ENCODE peak calls at places on chromosomes 3 and 15, in seven cellular contexts. B, N, D, I, M, L and A are unnamed samples.

GRCh38 chr3:149223461-149223820 is 1.8 kb upstream of the CP start:
- DNase-seq in M (no peak), I (no peak), N (no peak), L (no peak), B (no peak), D (no peak), A (no peak)

GRCh38 chr3:115659861-115660260 is 36.6 kb downstream of the GAP43 start:
- DNase-seq in M (no peak), D (no peak), B (no peak), N (no peak), L (no peak), I (no peak), A (no peak)

GRCh38 chr15:68619303-68619698 is 40.5 kb downstream of the CORO2B start:
- DNase-seq in L (no peak), N (no peak), D (no peak), B (no peak), M (no peak), I (no peak), A (no peak)

GRCh38 chr3:162041622-162042021 is 545.0 kb downstream of the OTOL1 start:
- DNase-seq in I (no peak), D (no peak), M (no peak), N (peak; percentile 1), B (no peak), L (no peak), A (no peak)

GRCh38 chr15:88139936-88140335 is 116.6 kb downstream of the NTRK3 start:
- DNase-seq in I (no peak), M (no peak), B (no peak), N (no peak), L (no peak), D (no peak), A (no peak)

GRCh38 chr3:140128217-140129137 is 193.5 kb downstream of the CLSTN2 start:
- DNase-seq in I (peak; percentile 21), D (peak; percentile 55), B (peak; percentile 25), L (no peak), M (peak; percentile 78), N (peak; percentile 35), A (peak; percentile 16)

GRCh38 chr3:9791790-9792404 is 376 bp downstream of the TADA3 start:
- DNase-seq in L (no peak), N (no peak), M (no peak), D (no peak), B (no peak), I (no peak), A (no peak)

GRCh38 chr15:34855397-34855796 is 60.0 kb upstream of the ACTC1 start:
- DNase-seq in B (no peak), M (no peak), I (no peak), D (no peak), L (no peak), N (peak; percentile 25), A (no peak)

GRCh38 chr3:192817053-192817452 is 89.7 kb upstream of the FGF12 start:
- DNase-seq in B (no peak), L (no peak), N (no peak), M (no peak), I (no peak), D (no peak), A (no peak)

GRCh38 chr3:107394502-107394901 is 17.3 kb downstream of the CCDC54 start:
- DNase-seq in I (no peak), B (no peak), M (no peak), D (no peak), L (no peak), N (no peak), A (no peak)

GRCh38 chr3:133595341-133595740 is 21.9 kb downstream of the CDV3 start:
- DNase-seq in B (no peak), L (no peak), N (no peak), D (no peak), I (no peak), M (no peak), A (no peak)

GRCh38 chr3:15267502-15267901 is 61.5 kb downstream of the CAPN7 start:
- DNase-seq in M (no peak), I (no peak), N (no peak), B (no peak), D (no peak), L (no peak), A (no peak)

GRCh38 chr15:89822951-89823701 is 8.5 kb upstream of the ANPEP start:
- DNase-seq in N (peak; percentile 74), B (no peak), M (no peak), I (no peak), L (no peak), D (no peak), A (no peak)

GRCh38 chr15:101648356-101648755 is 3.8 kb downstream of the TM2D3 start:
- DNase-seq in D (no peak), N (no peak), I (no peak), M (no peak), B (no peak), L (no peak), A (no peak)

GRCh38 chr3:171230857-171231256 is 204.3 kb upstream of the SLC2A2 start:
- DNase-seq in M (no peak), B (no peak), N (no peak), I (no peak), D (no peak), L (no peak), A (no peak)

GRCh38 chr15:101242160-101242998 is 9.5 kb downstream of the CHSY1 start:
- DNase-seq in B (no peak), I (no peak), N (no peak), D (no peak), L (peak; percentile 74), M (no peak), A (no peak)

GRCh38 chr3:101851072-101851471 is 1.8 kb downstream of the NFKBIZ start:
- DNase-seq in B (no peak), D (no peak), L (no peak), M (no peak), I (no peak), N (no peak), A (no peak)

GRCh38 chr3:157633241-157633640 is 130.0 kb upstream of the VEPH1 start:
- DNase-seq in D (no peak), M (no peak), I (no peak), L (no peak), B (no peak), N (no peak), A (no peak)

GRCh38 chr15:26091184-26091583 is 228.1 kb upstream of the ATP10A start:
- DNase-seq in I (no peak), L (no peak), B (no peak), M (no peak), D (no peak), N (no peak), A (no peak)

GRCh38 chr3:152073267-152073666 is 195.5 kb upstream of the MBNL1 start:
- DNase-seq in I (no peak), N (peak; percentile 1), B (no peak), M (no peak), D (no peak), L (no peak), A (no peak)

GRCh38 chr3:183253364-183253960 is 409 bp downstream of the B3GNT5 start:
- DNase-seq in I (peak; percentile 8), B (no peak), L (no peak), N (peak; percentile 68), M (peak; percentile 71), D (peak; percentile 37), A (no peak)

DNA sequence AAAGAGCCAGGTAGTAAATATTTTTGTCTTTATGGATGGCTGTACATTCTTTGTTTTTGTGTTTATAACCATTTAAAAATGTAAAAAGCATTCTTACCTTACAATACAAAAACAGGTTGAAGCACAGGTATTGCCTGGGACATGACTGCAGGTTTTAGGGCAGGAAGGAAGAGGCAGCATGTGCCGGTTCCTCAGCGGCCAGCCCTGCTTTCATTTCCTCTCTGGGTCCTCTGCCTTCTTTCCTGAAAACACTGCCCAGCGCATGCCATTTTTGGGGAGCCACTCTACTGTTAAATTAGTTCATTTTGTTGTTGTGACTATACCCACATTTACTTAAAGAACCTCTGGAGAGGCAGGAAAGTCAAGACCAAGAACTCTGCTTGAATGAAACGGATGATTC is 52.5 kb downstream of the SACM1L start:
- DNase-seq in I (no peak), M (no peak), D (no peak), B (no peak), L (no peak), N (no peak), A (no peak)
- TF ChIP-seq TAF1 in I (no peak), M (no peak), D (no peak), B (no peak), L (no peak), N (no peak), A (no peak)

DNA sequence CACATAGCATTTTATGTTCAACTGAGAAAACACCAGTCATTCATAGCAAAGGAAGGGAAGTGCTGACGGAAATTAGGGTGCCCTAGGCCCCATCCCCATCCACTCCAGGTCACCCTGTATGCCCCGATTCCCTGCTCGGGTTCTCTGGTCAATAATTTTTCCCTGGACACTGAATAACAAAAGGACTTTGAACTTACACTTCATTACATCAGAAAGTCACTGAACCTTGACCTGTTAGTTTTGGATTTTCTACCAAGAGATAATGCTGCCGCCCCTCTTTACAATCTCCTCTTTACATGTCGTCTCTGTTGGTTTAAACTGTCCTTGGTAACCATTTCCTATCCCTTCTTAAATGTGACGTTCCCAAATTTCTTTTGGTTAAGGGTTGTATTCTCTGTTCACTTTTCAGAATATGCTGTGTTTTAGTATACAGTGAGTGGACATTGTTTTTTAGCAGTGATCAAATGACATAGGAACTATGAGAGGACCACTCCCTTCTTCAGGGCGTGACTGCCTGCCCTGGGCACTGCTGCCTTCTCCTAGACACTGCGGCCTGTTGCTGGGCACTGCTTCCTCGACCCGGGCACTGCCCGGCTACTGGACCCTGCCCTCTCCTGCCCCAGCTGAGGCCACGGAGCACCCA is 13.6 kb upstream of the AHSG start:
- DNase-seq in M (no peak), B (peak; percentile 90), I (no peak), L (no peak), D (no peak), N (no peak), A (no peak)
- TF ChIP-seq TAF1 in M (no peak), B (no peak), I (no peak), L (no peak), D (no peak), N (no peak), A (no peak)

GRCh38 chr3:70281663-70282062 is 30.8 kb downstream of the MDFIC2 start:
- DNase-seq in N (no peak), B (no peak), D (no peak), L (no peak), M (no peak), I (no peak), A (no peak)
- TF ChIP-seq TAF1 in N (no peak), B (no peak), D (no peak), L (no peak), M (no peak), I (no peak), A (no peak)

GRCh38 chr3:141825216-141826011 is 51.0 kb upstream of the ATP1B3 start:
- DNase-seq in B (no peak), D (no peak), N (peak; percentile 51), I (no peak), L (no peak), M (no peak), A (no peak)

GRCh38 chr3:141828487-141829284 is 47.8 kb upstream of the ATP1B3 start:
- DNase-seq in M (no peak), N (no peak), L (no peak), B (no peak), D (no peak), I (no peak), A (no peak)

GRCh38 chr3:141834296-141834695 is 42.1 kb upstream of the ATP1B3 start:
- DNase-seq in M (no peak), L (no peak), D (peak; percentile 60), B (no peak), N (no peak), I (no peak), A (no peak)

GRCh38 chr3:141835557-141836224 is 40.8 kb upstream of the ATP1B3 start:
- DNase-seq in D (no peak), N (no peak), I (no peak), B (no peak), M (no peak), L (no peak), A (no peak)

GRCh38 chr3:141830508-141830907 is 45.9 kb upstream of the ATP1B3 start:
- DNase-seq in M (no peak), N (peak; percentile 52), B (no peak), I (no peak), D (no peak), L (no peak), A (no peak)
- TF ChIP-seq TAF1 in M (no peak), N (no peak), B (no peak), I (no peak), D (no peak), L (no peak), A (no peak)